ENCODE peak calls at places on chromosomes 6 and 20, in four cellular contexts. One of them, this sample, is unnamed.

GRCh38 chr6:1678966-1679690 is 69.4 kb downstream of the FOXC1 start:
- DNase-seq in NB4: no peak
- DNase-seq in colonic mucosa: no peak
- DNase-seq in HFF-Myc: no peak
- DNase-seq in this sample: no peak

GRCh38 chr6:150813993-150814359 is 51.5 kb upstream of the MTHFD1L start:
- DNase-seq in HFF-Myc: no peak
- DNase-seq in NB4: no peak
- DNase-seq in colonic mucosa: no peak
- DNase-seq in this sample: no peak

GRCh38 chr6:71082033-71082620 is 125.3 kb upstream of the B3GAT2 start:
- DNase-seq in colonic mucosa: no peak
- DNase-seq in NB4: no peak
- DNase-seq in HFF-Myc: peak; percentile 11
- DNase-seq in this sample: no peak

GRCh38 chr6:161948462-161948861 is 674.6 kb upstream of the AGPAT4 start:
- DNase-seq in colonic mucosa: no peak
- DNase-seq in HFF-Myc: no peak
- DNase-seq in NB4: no peak
- DNase-seq in this sample: no peak

GRCh38 chr6:11978169-11978987 is 33.7 kb upstream of the HIVEP1 start:
- DNase-seq in HFF-Myc: no peak
- DNase-seq in colonic mucosa: no peak
- DNase-seq in NB4: no peak
- DNase-seq in this sample: no peak

GRCh38 chr6:41970436-41970846 is 28.8 kb upstream of the CCND3 start:
- DNase-seq in NB4: peak; percentile 93
- DNase-seq in colonic mucosa: no peak
- DNase-seq in HFF-Myc: no peak
- DNase-seq in this sample: no peak

GRCh38 chr6:8075185-8075584 is 11.0 kb upstream of the BLOC1S5 start:
- DNase-seq in colonic mucosa: no peak
- DNase-seq in NB4: peak; percentile 43
- DNase-seq in HFF-Myc: no peak
- DNase-seq in this sample: no peak

GRCh38 chr6:44921787-44922186 is 406.3 kb upstream of the RUNX2 start:
- DNase-seq in HFF-Myc: no peak
- DNase-seq in NB4: no peak
- DNase-seq in colonic mucosa: no peak
- DNase-seq in this sample: no peak

GRCh38 chr20:58233881-58234528 is 5.6 kb upstream of the ANKRD60 start:
- DNase-seq in colonic mucosa: peak; percentile 55
- DNase-seq in HFF-Myc: no peak
- DNase-seq in NB4: peak; percentile 45
- DNase-seq in this sample: no peak

GRCh38 chr6:82554706-82555105 is 191.1 kb downstream of the TPBG start:
- DNase-seq in colonic mucosa: no peak
- DNase-seq in HFF-Myc: peak; percentile 88
- DNase-seq in NB4: no peak
- DNase-seq in this sample: no peak

GRCh38 chr6:52834481-52834880 is 6.1 kb downstream of the GSTA5 start:
- DNase-seq in HFF-Myc: no peak
- DNase-seq in NB4: no peak
- DNase-seq in colonic mucosa: no peak
- DNase-seq in this sample: no peak

GRCh38 chr6:43096451-43097097 is 20.5 kb downstream of the PTK7 start:
- DNase-seq in HFF-Myc: no peak
- DNase-seq in NB4: no peak
- DNase-seq in colonic mucosa: no peak
- DNase-seq in this sample: peak; percentile 83

GRCh38 chr6:121430514-121431460 is 4.7 kb upstream of the GJA1 start:
- DNase-seq in NB4: peak; percentile 61
- DNase-seq in colonic mucosa: no peak
- DNase-seq in HFF-Myc: no peak
- DNase-seq in this sample: no peak

GRCh38 chr20:25864326-25864970 is 167.8 kb upstream of the ZNF337 start:
- DNase-seq in NB4: no peak
- DNase-seq in HFF-Myc: no peak
- DNase-seq in colonic mucosa: no peak
- DNase-seq in this sample: no peak

GRCh38 chr6:19549109-19549508 is 288.1 kb upstream of the ID4 start:
- DNase-seq in NB4: no peak
- DNase-seq in HFF-Myc: no peak
- DNase-seq in colonic mucosa: no peak
- DNase-seq in this sample: no peak

GRCh38 chr20:53805895-53806384 is 212.3 kb upstream of the ZNF217 start:
- DNase-seq in colonic mucosa: peak; percentile 59
- DNase-seq in NB4: no peak
- DNase-seq in HFF-Myc: no peak
- DNase-seq in this sample: no peak

GRCh38 chr20:301886-302848 is 4.8 kb downstream of the ZCCHC3 start:
- DNase-seq in NB4: no peak
- DNase-seq in HFF-Myc: no peak
- DNase-seq in colonic mucosa: no peak
- DNase-seq in this sample: no peak

GRCh38 chr6:11814116-11814515 is 35.5 kb upstream of the ADTRP start:
- DNase-seq in NB4: no peak
- DNase-seq in HFF-Myc: no peak
- DNase-seq in colonic mucosa: no peak
- DNase-seq in this sample: no peak

GRCh38 chr6:155106456-155107107 is 111.5 kb downstream of the TIAM2 start:
- DNase-seq in NB4: no peak
- DNase-seq in HFF-Myc: no peak
- DNase-seq in colonic mucosa: no peak
- DNase-seq in this sample: no peak
- H3K4me3 ChIP-seq in NB4: no peak overlapping the region
- H3K4me3 ChIP-seq in HFF-Myc: no peak overlapping the region
- H3K4me3 ChIP-seq in colonic mucosa: no peak overlapping the region
- H3K4me3 ChIP-seq in this sample: no peak overlapping the region

GRCh38 chr6:30818426-30818841 is 65.9 kb upstream of the DDR1 start:
- DNase-seq in NB4: no peak
- DNase-seq in colonic mucosa: no peak
- DNase-seq in HFF-Myc: no peak
- DNase-seq in this sample: no peak

GRCh38 chr6:30816791-30817739 is 67.3 kb upstream of the DDR1 start:
- DNase-seq in colonic mucosa: no peak
- DNase-seq in HFF-Myc: no peak
- DNase-seq in NB4: no peak
- DNase-seq in this sample: no peak

GRCh38 chr6:30821862-30822784 is 62.2 kb upstream of the DDR1 start:
- DNase-seq in HFF-Myc: no peak
- DNase-seq in NB4: peak; percentile 51
- DNase-seq in colonic mucosa: no peak
- DNase-seq in this sample: no peak

GRCh38 chr6:30819287-30819917 is 64.9 kb upstream of the DDR1 start:
- DNase-seq in HFF-Myc: no peak
- DNase-seq in NB4: no peak
- DNase-seq in colonic mucosa: no peak
- DNase-seq in this sample: no peak

GRCh38 chr6:30820196-30820595 is 64.1 kb upstream of the DDR1 start:
- DNase-seq in HFF-Myc: no peak
- DNase-seq in colonic mucosa: peak; percentile 79
- DNase-seq in NB4: no peak
- DNase-seq in this sample: no peak
- TF ChIP-seq CTCF in HFF-Myc: no peak
- TF ChIP-seq CTCF in colonic mucosa: no peak
- TF ChIP-seq CTCF in NB4: no peak
- TF ChIP-seq CTCF in this sample: peak; percentile 29

DNA sequence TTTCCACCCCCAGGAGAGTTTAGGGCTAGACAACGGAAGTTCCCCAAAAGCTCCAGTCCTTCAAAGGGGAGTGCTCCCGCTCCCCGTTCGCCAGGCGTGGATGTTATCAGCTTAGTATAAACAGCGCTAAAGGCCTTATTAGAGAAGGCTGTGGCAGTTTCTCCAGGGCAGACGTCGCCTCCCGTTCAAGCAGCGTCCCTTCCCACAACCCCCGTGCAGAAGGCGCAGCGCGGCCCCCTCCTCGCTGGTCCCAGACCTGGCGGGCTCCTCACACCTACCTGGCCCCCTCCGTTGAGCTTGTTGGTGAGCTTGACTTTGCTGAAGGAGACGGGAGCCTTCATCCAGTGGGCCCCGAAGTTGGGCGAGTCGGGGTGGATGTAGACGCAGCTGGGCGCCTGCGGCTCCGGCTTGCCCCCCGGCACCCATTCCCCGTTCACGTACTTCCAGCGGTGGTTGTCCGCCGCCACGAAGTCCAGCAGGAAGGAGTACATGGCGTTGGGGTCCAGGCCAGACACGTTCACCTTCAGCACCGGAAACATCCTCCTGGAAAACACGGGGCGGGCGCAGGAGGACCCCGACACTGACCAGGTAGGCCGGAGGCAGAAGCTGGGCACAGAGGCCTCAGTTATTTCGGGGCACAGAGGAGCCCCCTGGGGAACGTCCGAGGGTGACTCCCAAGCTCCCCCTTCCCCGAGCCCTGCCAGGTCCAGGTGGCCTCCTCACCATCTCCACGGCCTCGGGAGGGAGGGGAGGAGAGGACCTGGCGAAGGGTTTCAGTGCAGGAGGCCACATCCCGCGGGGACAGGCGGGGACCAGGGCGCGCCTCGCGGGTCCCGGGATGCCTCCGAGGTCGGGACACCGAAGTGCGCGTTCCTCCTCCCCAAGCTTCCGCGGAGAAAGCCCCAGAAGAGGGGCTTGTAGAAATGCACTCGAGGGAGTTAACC is 1.1 kb downstream of the TBXT start:
- DNase-seq in colonic mucosa: no peak
- DNase-seq in NB4: no peak
- DNase-seq in HFF-Myc: no peak
- DNase-seq in this sample: no peak
- H3K4me3 ChIP-seq in colonic mucosa: no peak overlapping the region
- H3K4me3 ChIP-seq in NB4: no peak overlapping the region
- H3K4me3 ChIP-seq in HFF-Myc: no peak overlapping the region
- H3K4me3 ChIP-seq in this sample: no peak overlapping the region

DNA sequence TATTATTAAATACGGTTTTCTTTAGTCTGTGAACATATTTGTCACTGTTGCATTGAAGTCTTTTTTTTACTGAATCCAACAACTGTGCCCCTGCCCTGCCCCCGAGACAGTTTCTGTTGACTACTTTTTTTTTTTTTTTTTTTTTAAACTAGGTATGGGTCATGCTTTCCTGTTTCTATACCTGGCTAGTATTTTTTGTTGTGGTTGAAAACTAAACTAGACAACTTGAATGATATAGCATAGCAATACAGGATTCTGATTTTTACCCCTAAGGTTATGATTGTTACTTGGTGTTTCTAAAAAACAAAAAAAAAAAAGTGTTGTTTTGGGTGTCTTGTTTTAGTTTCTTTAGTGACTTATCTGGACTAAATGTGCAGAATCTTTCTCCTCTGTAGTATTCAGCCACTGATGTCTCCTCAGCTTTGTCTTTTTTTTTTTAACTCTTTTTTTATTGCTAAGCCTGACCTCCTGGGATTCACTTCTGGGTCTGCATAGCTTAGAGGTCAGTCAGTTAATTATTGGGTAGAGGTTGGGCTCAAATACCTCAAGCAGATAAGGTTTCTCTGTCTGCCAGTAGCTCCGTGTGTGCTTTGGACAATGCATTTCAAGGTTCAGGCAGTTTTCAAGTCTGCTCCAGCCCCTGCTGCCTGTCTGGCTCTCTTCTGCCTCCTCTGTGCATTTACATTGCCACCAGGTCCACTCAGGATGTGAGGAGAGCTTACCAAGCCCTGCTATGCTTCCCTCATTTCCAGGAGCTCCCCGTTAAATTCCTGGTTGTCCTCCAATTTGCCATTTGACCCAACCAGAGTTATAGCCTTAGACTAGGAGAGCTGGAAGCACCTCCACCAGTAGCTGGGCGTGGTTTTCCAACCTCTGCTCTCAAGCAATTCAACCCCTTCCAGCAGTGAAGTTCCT is 91.4 kb downstream of the SYNDIG1 start:
- DNase-seq in colonic mucosa: no peak
- DNase-seq in HFF-Myc: no peak
- DNase-seq in NB4: no peak
- DNase-seq in this sample: no peak
- TF ChIP-seq CTCF in colonic mucosa: no peak
- TF ChIP-seq CTCF in HFF-Myc: no peak
- TF ChIP-seq CTCF in NB4: no peak
- TF ChIP-seq CTCF in this sample: no peak

DNA sequence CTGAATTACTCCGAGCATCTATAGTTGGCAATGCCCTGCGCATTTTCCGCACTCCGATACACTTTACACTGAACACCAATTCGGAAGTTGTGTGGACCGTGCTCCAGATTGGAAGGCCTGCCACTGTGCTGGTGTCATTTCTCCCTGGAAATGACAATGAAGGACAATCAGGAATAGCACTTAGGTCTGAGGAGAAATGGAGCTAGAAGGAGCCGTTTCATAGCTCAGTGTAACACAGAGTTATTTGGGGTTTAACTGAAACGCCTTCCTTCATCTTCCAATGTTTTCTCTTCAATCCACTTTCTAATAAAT is 501 bp upstream of the PLA2G7 start:
- DNase-seq in HFF-Myc: no peak
- DNase-seq in NB4: no peak
- DNase-seq in colonic mucosa: no peak
- DNase-seq in this sample: no peak
- H3K4me3 ChIP-seq in HFF-Myc: no peak overlapping the region
- H3K4me3 ChIP-seq in NB4: no peak overlapping the region
- H3K4me3 ChIP-seq in colonic mucosa: peak overlapping the region; percentile 58
- H3K4me3 ChIP-seq in this sample: peak overlapping the region; percentile 59

This sample was measured in retinal pigment epithelial cell.